ENCODE peak calls at places on chromosomes 5 and 9, in four cellular contexts. I is GM12878, C is HepG2, E is K562. L is an unnamed sample.

GRCh38 chr5:178353461-178353860 is 120.9 kb upstream of the PHYKPL start:
- DNase-seq in E (no peak), C (no peak), I (no peak), L (no peak)

GRCh38 chr5:79130781-79131180 is 19.2 kb downstream of the BHMT start:
- DNase-seq in E (no peak), C (no peak), I (no peak), L (no peak)

GRCh38 chr9:129206401-129206800 is 28.3 kb upstream of the IER5L start:
- DNase-seq in C (no peak), E (no peak), I (no peak), L (no peak)

GRCh38 chr9:77769246-77769645 is 121.1 kb upstream of the GNA14 start:
- DNase-seq in I (no peak), C (no peak), E (no peak), L (peak; percentile 80)

GRCh38 chr5:156892864-156893263 is 42.8 kb downstream of the PPP1R2B start:
- DNase-seq in I (no peak), C (no peak), E (no peak), L (no peak)

GRCh38 chr5:78985407-78986223 is 505 bp upstream of the ARSB start:
- DNase-seq in E (no peak), C (peak; percentile 100), I (no peak), L (peak; percentile 71)

GRCh38 chr9:4849364-4849763 is 56.6 kb downstream of the RCL1 start:
- DNase-seq in C (peak; percentile 35), I (no peak), E (no peak), L (no peak)

GRCh38 chr5:72018158-72018803 is 89.0 kb upstream of the MAP1B start:
- DNase-seq in E (peak; percentile 66), I (peak; percentile 26), C (peak; percentile 39), L (peak; percentile 64)

GRCh38 chr5:173707392-173707791 is 90.9 kb upstream of the BOD1 start:
- DNase-seq in I (no peak), C (no peak), E (no peak), L (no peak)

GRCh38 chr9:128528445-128529160 is 23.8 kb upstream of the SPTAN1 start:
- DNase-seq in I (no peak), C (no peak), E (no peak), L (peak; percentile 17)

GRCh38 chr5:1479581-1480188 is 34.4 kb upstream of the SLC6A3 start:
- DNase-seq in C (peak; percentile 23), E (peak; percentile 83), I (no peak), L (peak; percentile 27)

DNA sequence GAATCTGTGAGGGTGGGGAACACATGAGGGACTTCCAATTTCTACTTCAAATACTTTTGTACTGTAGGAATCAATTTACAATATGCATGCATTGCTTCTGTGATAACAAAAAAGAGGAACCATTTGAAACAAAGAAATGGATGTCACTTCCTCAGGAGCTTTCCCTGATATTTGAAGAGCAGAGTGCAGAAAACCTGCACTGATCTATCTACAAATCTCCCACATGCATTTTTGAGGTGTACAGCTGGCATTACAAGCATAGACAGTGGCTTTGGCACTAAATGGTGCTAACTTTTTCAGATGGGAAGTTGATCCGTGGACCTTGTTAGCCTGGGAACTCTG is 27.7 kb downstream of the YIPF5 start:
- DNase-seq in E (no peak), C (no peak), I (no peak), L (no peak)
- H3K9ac ChIP-seq in E (no peak overlapping the region), C (no peak overlapping the region), I (no peak overlapping the region), L (no peak overlapping the region)

DNA sequence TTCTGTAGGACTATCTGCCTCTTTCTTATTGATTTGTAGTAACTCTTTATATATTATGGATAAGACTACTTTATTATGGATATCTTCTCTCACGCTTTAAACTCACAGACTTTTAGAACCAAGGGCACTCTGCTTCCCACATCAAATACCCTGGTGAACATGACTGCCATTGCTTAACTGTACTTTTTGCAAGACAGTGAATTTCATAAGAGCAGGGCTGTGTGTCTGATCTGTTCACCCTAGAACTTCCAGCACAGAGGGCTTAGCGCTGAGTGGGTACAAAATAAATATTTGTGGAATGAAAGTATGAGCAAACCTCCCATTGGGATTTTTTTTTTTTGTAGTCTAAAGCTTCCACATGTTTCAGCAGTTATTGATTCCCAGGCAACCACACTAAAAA is 84.8 kb downstream of the CFAP77 start:
- DNase-seq in I (no peak), C (peak; percentile 35), E (no peak), L (no peak)
- TF ChIP-seq MYC in I (no peak), C (no peak), E (no peak), L (no peak)

DNA sequence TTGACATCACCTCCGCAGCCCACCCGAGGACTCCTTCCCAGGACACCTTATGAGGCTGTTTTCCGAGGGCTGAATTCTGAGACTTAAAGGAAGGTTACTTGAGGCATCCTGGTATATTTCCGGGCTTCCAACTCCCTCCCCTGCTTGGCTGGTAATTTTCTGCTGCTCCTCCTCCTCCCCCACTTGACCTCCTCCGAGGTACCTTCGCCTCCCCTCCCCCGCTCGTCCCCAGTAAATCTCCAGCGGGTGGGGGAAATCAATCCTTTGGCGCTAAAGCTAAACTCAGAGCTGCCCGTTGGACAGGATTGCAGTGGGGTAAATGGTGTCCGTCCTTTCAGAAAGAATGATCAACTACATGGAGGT is 4.9 kb upstream of the ISL1 start:
- DNase-seq in E (no peak), I (no peak), C (no peak), L (no peak)
- H3K9ac ChIP-seq in E (no peak overlapping the region), I (no peak overlapping the region), C (no peak overlapping the region), L (no peak overlapping the region)

DNA sequence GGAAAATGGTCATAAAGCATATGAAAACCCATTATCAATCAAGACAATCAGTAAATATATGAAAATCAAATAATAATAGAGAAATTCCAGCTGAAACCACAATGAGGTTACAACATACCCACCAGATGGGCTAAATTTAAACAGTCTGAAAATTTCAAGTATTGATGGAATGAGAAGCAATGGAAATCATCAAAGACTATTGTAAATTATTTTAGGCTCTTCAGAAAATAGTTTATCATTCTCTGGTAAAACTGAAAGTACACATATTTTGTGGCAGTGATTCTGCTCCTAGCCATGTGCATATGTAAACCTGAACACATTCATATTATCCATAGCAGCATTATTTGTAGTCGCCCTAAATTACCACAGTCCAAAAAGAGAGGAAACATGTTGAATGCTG is 215.3 kb downstream of the PRELID2 start:
- DNase-seq in C (no peak), I (no peak), E (no peak), L (no peak)
- TF ChIP-seq MYC in C (no peak), I (no peak), E (no peak), L (no peak)

GRCh38 chr5:137750436-137750835 is 3.7 kb downstream of the HNRNPA0 start:
- DNase-seq in C (no peak), E (no peak), I (no peak), L (no peak)
- H3K9ac ChIP-seq in C (no peak overlapping the region), E (no peak overlapping the region), I (no peak overlapping the region), L (no peak overlapping the region)

GRCh38 chr9:97703437-97704326 is 6.5 kb upstream of the XPA start:
- DNase-seq in I (peak; percentile 51), C (peak; percentile 74), E (peak; percentile 27), L (peak; percentile 81)
- TF ChIP-seq MYC in I (no peak), C (no peak), E (no peak), L (no peak)